ENCODE peak calls at places on chromosomes 2 and 18, in eight cellular contexts. W is A549; G is H7; E is GM10248; H is transverse colon; O is activated naive CD8-positive, alpha-beta T cell treated with anti-CD3 and anti-CD28 coated beads, Interleukin-2, amount 50 U/mL, for 24 hours; Q is activated naive CD4-positive, alpha-beta T cell; F is activated CD8-positive, alpha-beta T cell treated with anti-CD3 and anti-CD28 coated beads, Interleukin-2, amount 10 ng/mL, durations not matched to agents 7 days and 5 days. V is an unnamed sample.

GRCh38 chr2:65265090-65266045 is 37.7 kb downstream of the ACTR2 start:
- DNase-seq in W (peak; percentile 92), G (peak; percentile 42), E (no peak), H (no peak), O (no peak), Q (no peak), F (peak; percentile 25), V (peak; percentile 81)

GRCh38 chr2:196750977-196751631 is 48.4 kb downstream of the GTF3C3 start:
- DNase-seq in W (peak; percentile 79), G (peak; percentile 66), E (peak; percentile 66), H (peak; percentile 72), O (peak; percentile 58), Q (peak; percentile 9), F (peak; percentile 80), V (peak; percentile 68)

GRCh38 chr2:177989029-177989885 is 83.3 kb downstream of the PDE11A start:
- DNase-seq in W (peak; percentile 53), G (no peak), E (no peak), H (no peak), O (no peak), Q (no peak), F (no peak), V (no peak)

GRCh38 chr2:195543902-195544894 is 112.8 kb upstream of the SLC39A10 start:
- DNase-seq in W (peak; percentile 83), G (no peak), E (peak; percentile 48), H (no peak), O (no peak), Q (no peak), F (no peak), V (peak; percentile 0)

GRCh38 chr18:519019-519879 is 18.7 kb upstream of the COLEC12 start:
- DNase-seq in W (no peak), G (no peak), E (peak; percentile 68), H (peak; percentile 23), O (peak; percentile 3), Q (no peak), F (no peak), V (peak; percentile 85)

GRCh38 chr2:129611456-129611855 is 368.0 kb upstream of the RAB6C start:
- DNase-seq in W (no peak), G (no peak), E (no peak), H (no peak), O (no peak), Q (no peak), F (no peak), V (no peak)

GRCh38 chr2:180196419-180196977 is 189.4 kb upstream of the CWC22 start:
- DNase-seq in W (no peak), G (peak; percentile 2), E (no peak), H (no peak), O (no peak), Q (no peak), F (no peak), V (no peak)

GRCh38 chr2:207227062-207227748 is 61.5 kb upstream of the KLF7 start:
- DNase-seq in W (no peak), G (peak; percentile 78), E (no peak), H (peak; percentile 10), O (no peak), Q (no peak), F (no peak), V (peak; percentile 11)

GRCh38 chr18:54919412-54919811 is 39.8 kb downstream of the CCDC68 start:
- DNase-seq in W (no peak), G (no peak), E (no peak), H (no peak), O (no peak), Q (no peak), F (no peak), V (no peak)